ENCODE peak calls at places on chromosomes 16 and 17, in four cellular contexts. Q is colonic mucosa, C is substantia nigra, I is tibial artery. J is an unnamed sample.

GRCh38 chr16:56425439-56425832 is at the start of gene AMFR:
- DNase-seq in Q (peak), C (peak), I (peak), J (no peak)

GRCh38 chr16:75660726-75661302 is 13.2 kb downstream of the TERF2IP start:
- DNase-seq in Q (no peak), C (no peak), I (no peak), J (no peak)

GRCh38 chr16:83781-84615 is 6.0 kb downstream of the MPG start:
- DNase-seq in Q (no peak), C (no peak), I (no peak), J (no peak)

GRCh38 chr17:76492989-76493501 is 8.2 kb downstream of the RHBDF2 start:
- DNase-seq in Q (peak), C (peak), I (peak), J (peak)

GRCh38 chr16:24855678-24856077 is 9.9 kb downstream of the SLC5A11 start:
- DNase-seq in Q (no peak), C (no peak), I (no peak), J (no peak)

GRCh38 chr16:83330251-83330650 is 477.5 kb upstream of the HSBP1 start:
- DNase-seq in Q (no peak), C (no peak), I (no peak), J (no peak)

GRCh38 chr17:77349976-77350830 is 209.4 kb downstream of the SEC14L1 start:
- DNase-seq in Q (peak), C (no peak), I (no peak), J (no peak)

GRCh38 chr17:47844814-47845453 is 3.9 kb upstream of the SCRN2 start:
- DNase-seq in Q (no peak), C (no peak), I (no peak), J (no peak)

GRCh38 chr16:87720411-87720810 is 45.4 kb downstream of the KLHDC4 start:
- DNase-seq in Q (no peak), C (no peak), I (no peak), J (no peak)

GRCh38 chr17:58329035-58329807 is 626 bp upstream of the TSPOAP1 start:
- DNase-seq in Q (no peak), C (no peak), I (peak), J (no peak)

GRCh38 chr17:29005936-29006438 is at the start of gene SEZ6:
- DNase-seq in Q (peak), C (peak), I (peak), J (no peak)

GRCh38 chr16:27195941-27196595 is 7.3 kb upstream of the KDM8 start:
- DNase-seq in Q (no peak), C (no peak), I (no peak), J (no peak)

GRCh38 chr17:82937411-82938371 is 97.9 kb upstream of the ZNF750 start:
- DNase-seq in Q (no peak), C (no peak), I (no peak), J (no peak)

GRCh38 chr16:84825896-84826557 is 6.2 kb downstream of the CRISPLD2 start:
- DNase-seq in Q (no peak), C (no peak), I (no peak), J (no peak)

GRCh38 chr17:80036715-80037477 is 454 bp downstream of the CCDC40 start:
- DNase-seq in Q (peak), C (no peak), I (no peak), J (no peak)

GRCh38 chr16:46928811-46929210 is 44.6 kb downstream of the GPT2 start:
- DNase-seq in Q (no peak), C (no peak), I (no peak), J (no peak)

GRCh38 chr16:75027520-75028300 is 28.9 kb downstream of the ZNRF1 start:
- DNase-seq in Q (no peak), C (no peak), I (no peak), J (no peak)

GRCh38 chr17:77459018-77459755 is 318.4 kb downstream of the SEC14L1 start:
- DNase-seq in Q (no peak), C (no peak), I (no peak), J (no peak)

GRCh38 chr16:87284183-87284582 is 33.0 kb downstream of the C16orf95 start:
- DNase-seq in Q (no peak), C (no peak), I (no peak), J (no peak)

GRCh38 chr16:87951550-87952538 is 610 bp downstream of the BANP start:
- DNase-seq in Q (peak), C (no peak), I (no peak), J (no peak)

GRCh38 chr17:15273141-15273793 is 8.1 kb upstream of the PMP22 start:
- DNase-seq in Q (no peak), C (no peak), I (no peak), J (no peak)

GRCh38 chr16:67349172-67349571 is 22.6 kb downstream of the LRRC36 start:
- DNase-seq in Q (no peak), C (no peak), I (no peak), J (no peak)

GRCh38 chr16:56463153-56463552 is 11.8 kb downstream of the OGFOD1 start:
- DNase-seq in Q (no peak), C (no peak), I (no peak), J (no peak)

GRCh38 chr16:19745286-19746018 is 27.4 kb downstream of the IQCK start:
- DNase-seq in Q (no peak), C (no peak), I (no peak), J (no peak)

GRCh38 chr16:29844575-29845331 is 18.3 kb downstream of the CDIPT start:
- DNase-seq in Q (no peak), C (no peak), I (no peak), J (no peak)

GRCh38 chr17:2024572-2025219 is 438 bp downstream of the RTN4RL1 start:
- DNase-seq in Q (no peak), C (no peak), I (no peak), J (no peak)

GRCh38 chr17:45172232-45172540 is 10.5 kb downstream of the HEXIM2 start:
- DNase-seq in Q (no peak), C (no peak), I (no peak), J (no peak)
- H3K27ac ChIP-seq in Q (peak), C (peak), I (peak), J (peak)

GRCh38 chr17:73089322-73089721 is 3.2 kb downstream of the SLC39A11 start:
- DNase-seq in Q (no peak), C (no peak), I (no peak), J (no peak)

GRCh38 chr17:73088561-73088960 is 3.9 kb downstream of the SLC39A11 start:
- DNase-seq in Q (no peak), C (no peak), I (no peak), J (no peak)

GRCh38 chr17:73083432-73083831 is 9.1 kb downstream of the SLC39A11 start:
- DNase-seq in Q (no peak), C (no peak), I (no peak), J (no peak)
- H3K27ac ChIP-seq in Q (no peak), C (no peak), I (no peak), J (no peak)

DNA sequence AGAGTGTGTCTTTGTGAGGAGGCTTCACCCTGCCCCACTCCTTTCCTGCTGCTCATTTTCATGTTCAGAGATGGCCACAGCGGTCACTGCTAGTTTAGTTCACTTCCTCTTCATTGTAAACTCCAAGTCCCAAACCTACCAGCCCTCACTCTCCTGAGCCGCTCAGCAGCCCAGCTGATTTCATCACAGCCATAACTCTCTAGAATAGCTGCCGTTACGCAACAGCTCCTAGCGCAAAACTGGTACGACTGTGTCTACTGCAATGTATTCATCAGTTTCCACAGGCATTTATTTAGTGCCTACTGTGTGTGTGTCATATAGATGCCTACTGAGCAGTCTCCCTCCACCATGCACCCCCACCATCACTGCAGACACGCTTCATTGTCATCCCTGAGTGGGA is 233.5 kb upstream of the RPL38 start:
- DNase-seq in Q (no peak), C (no peak), I (peak), J (no peak)
- H3K27ac ChIP-seq in Q (no peak), C (no peak), I (no peak), J (no peak)

GRCh38 chr17:45110676-45111611 is 21.4 kb downstream of the PLCD3 start:
- DNase-seq in Q (no peak), C (no peak), I (peak), J (no peak)
- H3K27ac ChIP-seq in Q (no peak), C (no peak), I (peak), J (peak)

DNA sequence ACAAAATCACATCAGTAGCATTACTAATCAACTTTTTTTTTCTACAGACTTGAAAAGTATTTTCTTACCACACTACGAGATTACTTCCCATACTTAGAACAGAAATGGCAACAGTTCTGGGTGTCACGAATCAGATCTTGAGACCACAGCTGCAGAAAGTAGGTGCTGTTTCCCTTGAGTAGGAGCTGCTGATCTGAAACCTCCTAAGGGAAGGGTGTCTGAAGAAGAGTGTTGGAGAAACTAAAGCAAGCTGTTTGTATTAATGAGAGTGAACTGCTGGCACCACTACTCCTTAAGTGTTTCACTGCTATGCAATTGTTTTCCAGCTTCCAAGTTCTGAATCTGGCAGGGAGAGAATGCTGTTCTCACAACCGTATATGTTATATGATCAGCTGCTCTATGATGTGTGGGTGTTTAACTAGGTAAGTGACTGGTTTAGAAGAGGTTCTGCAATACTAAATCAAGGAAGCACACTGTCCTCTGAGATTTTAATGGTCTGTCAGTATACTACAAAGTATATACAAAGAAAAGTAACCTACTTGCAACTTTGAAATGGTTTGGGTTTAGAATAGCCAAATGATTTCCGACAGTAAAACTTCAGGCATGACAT is 3.3 kb downstream of the ZNF652 start:
- DNase-seq in Q (no peak), C (no peak), I (no peak), J (no peak)
- H3K27ac ChIP-seq in Q (no peak), C (peak), I (no peak), J (no peak)

GRCh38 chr17:69608114-69608513 is 193.6 kb downstream of the MAP2K6 start:
- DNase-seq in Q (no peak), C (no peak), I (no peak), J (no peak)

GRCh38 chr17:69608808-69609494 is 194.5 kb downstream of the MAP2K6 start:
- DNase-seq in Q (no peak), C (no peak), I (peak), J (peak)

GRCh38 chr17:69606142-69606800 is 191.8 kb downstream of the MAP2K6 start:
- DNase-seq in Q (no peak), C (no peak), I (no peak), J (no peak)

GRCh38 chr17:69607162-69607834 is 192.8 kb downstream of the MAP2K6 start:
- DNase-seq in Q (peak), C (peak), I (peak), J (peak)

DNA sequence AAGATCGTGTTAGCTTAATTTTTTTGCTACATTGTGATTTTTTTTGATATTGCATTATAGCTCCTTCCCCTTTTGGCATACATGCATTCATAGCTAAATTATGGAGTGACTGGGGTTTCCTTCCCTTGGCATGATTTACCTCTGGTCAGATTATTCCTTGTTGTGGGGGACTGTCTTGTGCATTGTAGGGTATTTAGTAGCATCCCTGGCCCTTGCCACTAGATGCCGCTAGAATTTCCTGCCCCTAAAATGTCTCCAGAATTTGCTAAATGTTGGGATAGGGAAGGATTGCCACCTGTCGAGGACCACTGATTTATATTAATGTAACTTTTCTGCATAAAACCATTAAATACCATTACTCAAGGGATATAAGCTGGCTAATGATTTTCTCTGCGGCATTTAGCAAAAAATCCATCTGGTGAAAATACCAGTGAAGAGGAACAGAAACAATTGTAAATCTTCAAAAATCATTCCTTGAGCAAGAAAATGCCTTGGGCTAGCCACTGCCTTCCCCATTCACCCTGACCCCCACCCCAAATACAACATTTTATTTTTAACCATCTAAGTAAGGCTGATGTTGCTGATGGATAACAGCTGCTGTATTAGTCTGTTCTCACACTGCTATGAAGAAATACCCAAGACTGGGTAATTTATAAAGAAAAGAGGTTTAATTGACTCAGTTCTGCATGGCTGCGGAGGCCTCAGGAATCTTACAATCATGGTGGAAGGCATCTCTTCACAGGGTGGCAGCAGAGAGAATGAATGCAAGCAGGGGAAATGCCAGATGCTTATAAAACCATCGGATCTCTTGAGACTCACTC is 195.2 kb downstream of the MAP2K6 start:
- DNase-seq in Q (peak), C (no peak), I (peak), J (no peak)
- H3K27ac ChIP-seq in Q (no peak), C (no peak), I (peak), J (peak)

DNA sequence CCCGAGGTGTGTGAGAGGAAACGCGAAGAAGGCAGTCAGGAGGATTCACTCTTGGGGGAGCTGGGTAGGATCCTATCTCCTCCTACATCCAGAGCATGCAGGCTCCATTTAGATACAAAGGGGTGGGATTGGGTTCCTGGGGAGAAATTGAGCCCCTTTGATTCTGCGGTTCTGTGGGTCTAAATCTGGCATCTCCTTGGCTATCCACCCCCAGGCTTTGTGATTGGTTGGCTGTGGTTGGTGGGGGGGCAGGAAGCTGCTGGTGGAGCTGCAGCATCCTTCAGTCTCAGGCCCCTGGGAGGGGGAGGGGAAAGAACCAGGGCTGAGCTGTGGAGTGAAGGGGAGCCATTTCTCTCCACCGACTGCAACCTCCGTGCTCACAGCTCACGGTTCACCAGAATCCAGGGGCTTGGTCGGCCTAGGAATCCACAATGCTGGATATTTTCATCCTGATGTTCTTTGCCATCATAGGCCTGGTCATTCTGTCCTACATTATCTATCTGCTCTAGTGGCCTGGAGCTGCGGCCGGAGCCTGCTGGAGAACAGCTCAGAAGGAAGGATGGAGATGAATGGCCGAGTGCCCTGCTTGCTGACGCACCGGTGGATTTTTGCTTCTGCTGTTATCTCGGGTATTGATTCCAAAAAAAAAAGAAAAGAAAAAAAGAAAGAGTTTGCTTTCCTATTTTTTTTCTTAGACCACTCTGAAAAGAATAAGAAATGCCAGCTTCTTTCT is at the start of gene LASP1NB:
- DNase-seq in Q (no peak), C (peak), I (no peak), J (no peak)
- H3K27ac ChIP-seq in Q (no peak), C (peak), I (peak), J (no peak)

GRCh38 chr17:45841883-45842525 is 2.7 kb upstream of the SPPL2C start:
- DNase-seq in Q (no peak), C (no peak), I (no peak), J (no peak)

GRCh38 chr17:45845376-45846185 is 900 bp downstream of the SPPL2C start:
- DNase-seq in Q (no peak), C (no peak), I (no peak), J (no peak)

GRCh38 chr17:45846223-45846622 is 1.5 kb downstream of the SPPL2C start:
- DNase-seq in Q (no peak), C (no peak), I (no peak), J (no peak)

GRCh38 chr17:45844695-45845375 is at the start of gene SPPL2C:
- DNase-seq in Q (no peak), C (no peak), I (no peak), J (no peak)

GRCh38 chr17:45843722-45844121 is 959 bp upstream of the SPPL2C start:
- DNase-seq in Q (no peak), C (no peak), I (no peak), J (no peak)
- H3K27ac ChIP-seq in Q (no peak), C (no peak), I (no peak), J (no peak)